ENCODE peak calls at places on chromosome X, in six cellular contexts. T is NT2/D1, U is H9, G is Peyer's patch, Q is GM23248, R is tibial nerve. W is an unnamed sample. For H3K27me3 and H3K4me1, the result is how much of the 10 kb centered on the place peaks cover.

GRCh38 chrX:9312922-9313867 is 151.7 kb upstream of the TBL1X start:
- DNase-seq in R (peak), T (no peak), Q (no peak), U (peak), G (peak), W (peak)

GRCh38 chrX:131262738-131263679 is 26.1 kb downstream of the IGSF1 start:
- DNase-seq in T (no peak), R (no peak), G (no peak), U (peak), Q (peak), W (no peak)

GRCh38 chrX:11125079-11125478 is 13.9 kb downstream of the HCCS start:
- DNase-seq in R (no peak), T (no peak), G (no peak), Q (no peak), U (no peak), W (no peak)

GRCh38 chrX:95076449-95076848 is 1402.4 kb downstream of the FAM133A start:
- DNase-seq in U (no peak), G (no peak), R (no peak), Q (peak), T (no peak), W (no peak)

GRCh38 chrX:51487960-51488267 is 8.5 kb downstream of the NUDT11 start:
- DNase-seq in Q (peak), G (no peak), T (no peak), R (no peak), U (no peak), W (no peak)

GRCh38 chrX:2226906-2227656 is 273.7 kb downstream of the DHRSX start:
- DNase-seq in R (no peak), G (no peak), Q (no peak), T (no peak), U (no peak), W (no peak)

GRCh38 chrX:105837227-105837626 is 14.9 kb downstream of the NRK start:
- DNase-seq in U (no peak), G (no peak), R (peak), T (no peak), Q (no peak), W (no peak)

GRCh38 chrX:135273162-135273561 is 21.3 kb downstream of the ETDA start:
- DNase-seq in Q (no peak), R (no peak), U (no peak), G (no peak), T (no peak), W (no peak)

GRCh38 chrX:12421918-12422317 is 283.6 kb downstream of the FRMPD4 start:
- DNase-seq in R (no peak), G (no peak), Q (no peak), T (no peak), U (no peak), W (no peak)

GRCh38 chrX:2627272-2627867 is 63.7 kb upstream of the CD99 start:
- DNase-seq in G (peak), Q (peak), R (peak), T (peak), U (peak), W (peak)

GRCh38 chrX:132786217-132786616 is 172.2 kb downstream of the HS6ST2 start:
- DNase-seq in U (no peak), R (no peak), G (no peak), Q (peak), T (no peak), W (no peak)

GRCh38 chrX:11944486-11944885 is 186.4 kb downstream of the MSL3 start:
- DNase-seq in Q (peak), G (no peak), T (peak), U (peak), R (no peak), W (no peak)

GRCh38 chrX:114344756-114345155 is 239.1 kb upstream of the HTR2C start:
- DNase-seq in U (no peak), R (no peak), T (peak), G (no peak), Q (peak), W (no peak)

GRCh38 chrX:1380672-1381233 is 11.2 kb downstream of the SLC25A6 start:
- DNase-seq in U (peak), G (peak), Q (peak), R (no peak), T (no peak), W (no peak)

GRCh38 chrX:119638725-119639471 is 32.7 kb upstream of the NKRF start:
- DNase-seq in Q (no peak), G (no peak), T (no peak), U (no peak), R (no peak), W (no peak)

GRCh38 chrX:45172890-45173289 is 27.8 kb downstream of the DIPK2B start:
- DNase-seq in Q (peak), U (no peak), R (no peak), G (no peak), T (no peak), W (no peak)

GRCh38 chrX:63658920-63659319 is 126.1 kb downstream of the ARHGEF9 start:
- DNase-seq in G (no peak), Q (peak), U (no peak), R (no peak), T (no peak), W (no peak)

GRCh38 chrX:79366888-79367749 is at the start of gene ITM2A:
- DNase-seq in U (peak), Q (no peak), T (peak), G (peak), R (peak), W (peak)

GRCh38 chrX:71846429-71846828 is 64.2 kb upstream of the NHSL2 start:
- DNase-seq in U (no peak), T (no peak), R (no peak), G (no peak), Q (peak), W (no peak)

GRCh38 chrX:21490341-21490740 is 116.1 kb downstream of the CNKSR2 start:
- DNase-seq in T (no peak), U (no peak), R (no peak), Q (no peak), G (no peak), W (no peak)

GRCh38 chrX:101550825-101551767 is 749 bp downstream of the ARMCX1 start:
- DNase-seq in T (peak), G (no peak), R (peak), U (peak), Q (peak), W (peak)

GRCh38 chrX:2608638-2609430 is 82.3 kb upstream of the CD99 start:
- DNase-seq in U (peak), T (peak), R (peak), Q (peak), G (peak), W (peak)

GRCh38 chrX:53458082-53458481 is 23.9 kb upstream of the HSD17B10 start:
- DNase-seq in R (no peak), U (no peak), G (no peak), T (no peak), Q (peak), W (no peak)

GRCh38 chrX:153684447-153685178 is 3.1 kb upstream of the SLC6A8 start:
- DNase-seq in T (no peak), Q (no peak), G (no peak), R (no peak), U (peak), W (no peak)

DNA sequence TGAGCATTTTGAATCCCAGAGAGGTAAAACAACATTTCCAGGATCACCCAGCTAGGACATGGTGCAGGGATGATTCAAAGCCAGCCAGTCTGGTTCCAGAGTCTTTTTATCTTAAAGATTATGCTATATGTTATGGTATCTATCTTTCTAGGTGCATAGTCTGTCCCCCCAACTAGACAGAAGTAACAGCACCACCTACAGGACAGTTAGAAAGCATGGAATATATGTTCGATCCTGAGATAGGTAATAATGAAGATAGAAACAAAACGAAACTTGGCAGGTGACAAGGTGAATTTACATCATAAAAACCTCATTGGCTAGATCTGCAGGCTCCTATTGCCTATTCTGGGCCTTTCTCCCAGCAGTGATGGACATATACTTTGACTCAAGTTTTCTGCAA is 723.2 kb downstream of the SMARCA1 start:
- DNase-seq in Q (no peak), R (no peak), U (no peak), T (no peak), G (no peak), W (no peak)
- H3K27me3 ChIP-seq in Q (under half), R (under half), U (under half), T (under half), G (under half), W (under half)

GRCh38 chrX:19865567-19866363 is 21.6 kb downstream of the SH3KBP1 start:
- DNase-seq in G (peak), Q (no peak), T (no peak), R (peak), U (no peak), W (no peak)
- H3K4me1 ChIP-seq in G (under half), Q (under half), T (under half), R (under half), U (under half), W (under half)

GRCh38 chrX:23656684-23657083 is 10.6 kb upstream of the PRDX4 start:
- DNase-seq in T (no peak), U (no peak), G (no peak), Q (peak), R (no peak), W (no peak)
- H3K27me3 ChIP-seq in T (under half), U (under half), G (under half), Q (under half), R (under half), W (under half)

DNA sequence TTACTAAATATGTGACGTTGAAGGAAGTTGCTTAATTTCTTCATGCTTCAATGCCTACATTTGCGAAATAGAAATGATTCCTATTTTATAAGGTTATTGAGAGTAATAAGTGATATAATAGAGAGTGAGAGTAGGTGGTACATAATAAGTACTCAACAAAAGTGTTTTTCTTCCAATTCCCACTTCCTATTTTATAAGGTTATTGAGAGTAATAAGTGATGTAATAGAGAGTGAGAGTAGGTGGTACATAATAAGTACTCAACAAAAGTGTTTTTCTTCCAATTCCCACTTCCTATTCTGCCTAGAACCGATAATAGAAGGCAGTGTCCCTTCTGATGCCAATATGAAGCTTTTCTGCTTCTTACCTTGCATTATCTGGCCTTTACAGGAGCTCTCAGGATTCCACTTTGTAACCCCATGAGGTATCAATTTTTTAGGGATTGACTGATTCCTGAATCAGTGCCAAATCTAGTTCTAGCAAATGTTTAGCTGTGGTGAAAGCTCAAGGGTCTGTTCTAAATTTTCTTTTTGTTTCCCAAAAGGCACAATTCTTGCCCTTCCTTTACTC is 31.4 kb downstream of the VSIG4 start:
- DNase-seq in R (no peak), U (no peak), G (no peak), Q (no peak), T (no peak), W (no peak)
- H3K4me1 ChIP-seq in R (under half), U (under half), G (under half), Q (under half), T (under half), W (half or more)

GRCh38 chrX:47500541-47500940 is 17.5 kb upstream of the ZNF41 start:
- DNase-seq in T (no peak), Q (no peak), U (no peak), G (no peak), R (no peak), W (no peak)

GRCh38 chrX:47498411-47498810 is 15.4 kb upstream of the ZNF41 start:
- DNase-seq in Q (no peak), G (no peak), T (no peak), R (no peak), U (no peak), W (no peak)

GRCh38 chrX:47499291-47499690 is 16.3 kb upstream of the ZNF41 start:
- DNase-seq in R (no peak), T (no peak), Q (no peak), U (no peak), G (no peak), W (no peak)

GRCh38 chrX:47501226-47502071 is 18.4 kb upstream of the ZNF41 start:
- DNase-seq in G (no peak), T (no peak), U (no peak), Q (peak), R (no peak), W (no peak)

GRCh38 chrX:47502591-47503222 is 19.7 kb upstream of the ZNF41 start:
- DNase-seq in T (no peak), R (no peak), G (no peak), Q (peak), U (no peak), W (no peak)
- H3K27me3 ChIP-seq in T (under half), R (under half), G (under half), Q (under half), U (under half), W (under half)

GRCh38 chrX:33207056-33207455 is 4.3 kb downstream of the DMD start:
- DNase-seq in G (no peak), T (no peak), R (no peak), Q (no peak), U (no peak), W (no peak)
- H3K4me1 ChIP-seq in G (under half), T (under half), R (under half), Q (under half), U (under half), W (under half)

GRCh38 chrX:38500886-38501285 is 60.5 kb upstream of the TSPAN7 start:
- DNase-seq in T (no peak), R (no peak), U (no peak), Q (peak), G (no peak), W (no peak)

GRCh38 chrX:38505583-38505982 is 55.8 kb upstream of the TSPAN7 start:
- DNase-seq in G (no peak), Q (no peak), T (no peak), R (no peak), U (no peak), W (no peak)
- H3K27me3 ChIP-seq in G (under half), Q (under half), T (under half), R (under half), U (under half), W (under half)

GRCh38 chrX:107728342-107729099 is 47.1 kb downstream of the TSC22D3 start:
- DNase-seq in U (no peak), Q (no peak), T (no peak), R (no peak), G (no peak), W (no peak)

GRCh38 chrX:107729558-107730297 is 45.9 kb downstream of the TSC22D3 start:
- DNase-seq in U (peak), Q (no peak), T (no peak), G (no peak), R (no peak), W (no peak)

GRCh38 chrX:107730991-107731766 is 44.4 kb downstream of the TSC22D3 start:
- DNase-seq in U (no peak), Q (no peak), R (no peak), G (no peak), T (no peak), W (no peak)

GRCh38 chrX:107731831-107732502 is 43.6 kb downstream of the TSC22D3 start:
- DNase-seq in R (peak), G (no peak), Q (peak), T (peak), U (peak), W (no peak)

GRCh38 chrX:107730298-107730655 is 45.3 kb downstream of the TSC22D3 start:
- DNase-seq in T (no peak), U (no peak), Q (no peak), R (no peak), G (no peak), W (no peak)
- H3K4me1 ChIP-seq in T (under half), U (under half), Q (under half), R (under half), G (under half), W (under half)

GRCh38 chrX:139049455-139049854 is 337.9 kb upstream of the FGF13 start:
- DNase-seq in Q (peak), U (no peak), T (no peak), R (no peak), G (no peak), W (no peak)

DNA sequence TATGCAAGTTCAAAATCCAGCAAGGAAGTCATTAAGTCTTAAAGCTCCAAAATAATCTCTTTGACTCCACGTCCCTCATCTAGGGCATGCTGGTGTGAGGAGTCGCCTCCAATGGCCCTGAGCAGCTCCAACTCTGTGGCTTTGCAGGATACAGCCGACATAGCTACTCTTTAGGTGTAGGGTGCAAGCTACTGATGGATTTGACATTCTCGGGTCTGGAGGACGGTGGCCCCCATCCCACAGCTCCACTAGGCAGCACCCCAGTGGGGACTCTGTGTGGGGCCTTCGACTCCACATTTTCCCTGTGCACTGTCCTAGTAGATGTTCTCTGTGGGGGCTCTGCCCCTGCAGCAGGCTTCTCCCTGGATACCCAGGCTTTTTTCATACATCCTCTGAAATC is 333.2 kb upstream of the FGF13 start:
- DNase-seq in T (no peak), G (no peak), Q (no peak), U (no peak), R (no peak), W (no peak)
- H3K27me3 ChIP-seq in T (under half), G (under half), Q (under half), U (under half), R (under half), W (under half)